ENCODE peak calls at places on chromosomes 16 and 17, in five cellular contexts. One of them, this sample, is unnamed.

GRCh38 chr16:23729503-23730424 is 16.7 kb upstream of the ERN2 start:
- DNase-seq in K562: peak
- DNase-seq in HepG2: peak
- DNase-seq in IMR-90: peak
- DNase-seq in SK-N-SH: no peak
- DNase-seq in this sample: no peak

GRCh38 chr17:17526369-17526768 is 30.2 kb upstream of the RASD1 start:
- DNase-seq in K562: no peak
- DNase-seq in HepG2: no peak
- DNase-seq in IMR-90: no peak
- DNase-seq in SK-N-SH: no peak
- DNase-seq in this sample: no peak

GRCh38 chr17:81199482-81199830 is 23.3 kb downstream of the CEP131 start:
- DNase-seq in SK-N-SH: no peak
- DNase-seq in K562: no peak
- DNase-seq in IMR-90: no peak
- DNase-seq in HepG2: no peak
- DNase-seq in this sample: no peak

GRCh38 chr17:51734462-51734861 is 424.1 kb downstream of the CA10 start:
- DNase-seq in SK-N-SH: no peak
- DNase-seq in IMR-90: no peak
- DNase-seq in HepG2: no peak
- DNase-seq in K562: no peak
- DNase-seq in this sample: no peak

GRCh38 chr16:8944113-8944765 is 19.5 kb downstream of the USP7 start:
- DNase-seq in K562: no peak
- DNase-seq in SK-N-SH: no peak
- DNase-seq in IMR-90: no peak
- DNase-seq in HepG2: no peak
- DNase-seq in this sample: peak

GRCh38 chr16:23227529-23227928 is 45.0 kb downstream of the SCNN1G start:
- DNase-seq in SK-N-SH: no peak
- DNase-seq in IMR-90: no peak
- DNase-seq in K562: peak
- DNase-seq in HepG2: no peak
- DNase-seq in this sample: no peak

GRCh38 chr17:8843344-8843743 is 24.1 kb downstream of the PIK3R6 start:
- DNase-seq in K562: no peak
- DNase-seq in IMR-90: no peak
- DNase-seq in HepG2: no peak
- DNase-seq in SK-N-SH: no peak
- DNase-seq in this sample: no peak

GRCh38 chr16:87043273-87044030 is 273.7 kb downstream of the C16orf95 start:
- DNase-seq in K562: no peak
- DNase-seq in HepG2: no peak
- DNase-seq in SK-N-SH: no peak
- DNase-seq in IMR-90: peak
- DNase-seq in this sample: no peak

GRCh38 chr16:78240459-78241222 is 141.2 kb downstream of the WWOX start:
- DNase-seq in IMR-90: no peak
- DNase-seq in K562: no peak
- DNase-seq in SK-N-SH: no peak
- DNase-seq in HepG2: peak
- DNase-seq in this sample: no peak

GRCh38 chr17:40517981-40518380 is 16.6 kb upstream of the TNS4 start:
- DNase-seq in K562: no peak
- DNase-seq in SK-N-SH: no peak
- DNase-seq in HepG2: no peak
- DNase-seq in IMR-90: no peak
- DNase-seq in this sample: no peak

GRCh38 chr16:200388-200787 is 20.1 kb downstream of the HBQ1 start:
- DNase-seq in K562: no peak
- DNase-seq in SK-N-SH: no peak
- DNase-seq in HepG2: no peak
- DNase-seq in IMR-90: peak
- DNase-seq in this sample: no peak

GRCh38 chr17:37797206-37797605 is 52.3 kb upstream of the HNF1B start:
- DNase-seq in SK-N-SH: no peak
- DNase-seq in HepG2: no peak
- DNase-seq in IMR-90: peak
- DNase-seq in K562: no peak
- DNase-seq in this sample: no peak

GRCh38 chr17:82587234-82588086 is 60.8 kb downstream of the WDR45B start:
- DNase-seq in HepG2: no peak
- DNase-seq in SK-N-SH: no peak
- DNase-seq in IMR-90: peak
- DNase-seq in K562: no peak
- DNase-seq in this sample: no peak

GRCh38 chr17:68820825-68821481 is 134.2 kb downstream of the ABCA8 start:
- DNase-seq in HepG2: peak
- DNase-seq in K562: no peak
- DNase-seq in SK-N-SH: no peak
- DNase-seq in IMR-90: no peak
- DNase-seq in this sample: no peak

GRCh38 chr17:43967251-43967875 is 13.6 kb upstream of the PYY start:
- DNase-seq in K562: no peak
- DNase-seq in SK-N-SH: no peak
- DNase-seq in IMR-90: no peak
- DNase-seq in HepG2: no peak
- DNase-seq in this sample: no peak

GRCh38 chr16:51008037-51008436 is 143.0 kb downstream of the SALL1 start:
- DNase-seq in K562: no peak
- DNase-seq in IMR-90: no peak
- DNase-seq in HepG2: no peak
- DNase-seq in SK-N-SH: no peak
- DNase-seq in this sample: no peak

GRCh38 chr17:17356149-17356930 is 53.2 kb downstream of the NT5M start:
- DNase-seq in IMR-90: peak
- DNase-seq in K562: peak
- DNase-seq in HepG2: peak
- DNase-seq in SK-N-SH: peak
- DNase-seq in this sample: peak

GRCh38 chr17:11598274-11599221 is at the start of gene DNAH9:
- DNase-seq in K562: peak
- DNase-seq in IMR-90: no peak
- DNase-seq in SK-N-SH: peak
- DNase-seq in HepG2: peak
- DNase-seq in this sample: no peak

GRCh38 chr17:226108-226772 is 44.8 kb upstream of the DOC2B start:
- DNase-seq in IMR-90: no peak
- DNase-seq in HepG2: no peak
- DNase-seq in K562: no peak
- DNase-seq in SK-N-SH: no peak
- DNase-seq in this sample: no peak

DNA sequence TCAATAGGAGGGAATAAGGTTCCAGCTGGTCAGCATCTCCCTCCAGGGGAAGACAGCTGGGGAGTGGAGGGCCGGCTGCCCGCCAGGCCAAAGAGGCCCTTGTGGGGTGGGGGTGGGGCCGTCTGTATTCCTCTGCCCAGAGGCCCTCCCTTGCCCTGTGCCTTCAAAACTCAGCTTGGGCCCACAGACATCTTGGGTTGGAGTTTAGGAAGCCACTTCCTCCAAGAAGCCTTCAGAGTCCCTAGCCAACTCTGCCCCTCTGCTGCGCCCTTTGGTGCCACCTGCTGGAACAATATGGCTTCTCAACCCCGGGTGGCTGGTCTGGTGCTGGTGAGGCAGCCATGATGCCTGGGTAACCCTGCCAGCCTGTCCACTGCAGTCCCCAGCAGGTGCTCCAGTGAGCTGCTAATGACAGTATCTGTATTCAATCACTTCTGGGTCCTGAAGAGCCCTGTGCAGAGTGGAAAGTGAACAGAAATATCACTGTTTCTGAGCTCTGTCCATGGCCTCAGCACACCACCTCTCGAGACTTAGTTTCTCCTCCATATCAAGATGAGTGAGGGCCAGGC is 16.7 kb downstream of the HSD11B2 start:
- DNase-seq in K562: peak
- DNase-seq in IMR-90: peak
- DNase-seq in SK-N-SH: peak
- DNase-seq in HepG2: peak
- DNase-seq in this sample: peak
- TF ChIP-seq MXI1 in K562: no peak
- TF ChIP-seq MXI1 in IMR-90: no peak
- TF ChIP-seq MXI1 in SK-N-SH: no peak
- TF ChIP-seq MXI1 in HepG2: no peak
- TF ChIP-seq MXI1 in this sample: no peak

GRCh38 chr17:75552847-75553552 is 27.5 kb downstream of the LLGL2 start:
- DNase-seq in SK-N-SH: no peak
- DNase-seq in IMR-90: peak
- DNase-seq in HepG2: peak
- DNase-seq in K562: no peak
- DNase-seq in this sample: no peak
- TF ChIP-seq MXI1 in SK-N-SH: no peak
- TF ChIP-seq MXI1 in IMR-90: no peak
- TF ChIP-seq MXI1 in HepG2: peak
- TF ChIP-seq MXI1 in K562: no peak
- TF ChIP-seq MXI1 in this sample: no peak

GRCh38 chr17:66863820-66864219 is 28.9 kb downstream of the CACNG5 start:
- DNase-seq in HepG2: no peak
- DNase-seq in SK-N-SH: no peak
- DNase-seq in IMR-90: no peak
- DNase-seq in K562: no peak
- DNase-seq in this sample: no peak

GRCh38 chr17:66860204-66860603 is 25.3 kb downstream of the CACNG5 start:
- DNase-seq in K562: no peak
- DNase-seq in HepG2: no peak
- DNase-seq in SK-N-SH: no peak
- DNase-seq in IMR-90: no peak
- DNase-seq in this sample: no peak

DNA sequence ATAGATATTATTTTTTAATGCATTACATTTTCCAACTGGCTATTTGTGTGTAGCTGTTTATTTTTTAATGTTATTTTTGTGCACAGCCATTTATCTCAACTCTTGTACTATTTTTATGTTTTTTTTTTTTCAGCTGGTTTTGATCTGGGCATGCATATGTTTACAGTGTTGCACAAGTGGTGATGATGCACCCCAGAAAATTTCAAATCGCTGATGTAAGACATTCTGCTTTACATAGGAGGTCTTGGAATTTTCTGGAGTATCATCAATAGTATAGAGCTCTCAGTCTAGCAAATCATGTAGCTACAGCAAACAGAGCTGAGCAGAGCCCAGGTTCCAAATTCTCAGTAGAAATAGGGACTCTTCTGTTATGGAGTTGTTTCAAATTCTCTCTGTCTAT is 30.2 kb downstream of the CACNG5 start:
- DNase-seq in K562: no peak
- DNase-seq in SK-N-SH: no peak
- DNase-seq in IMR-90: peak
- DNase-seq in HepG2: no peak
- DNase-seq in this sample: no peak
- TF ChIP-seq MXI1 in K562: no peak
- TF ChIP-seq MXI1 in SK-N-SH: no peak
- TF ChIP-seq MXI1 in IMR-90: no peak
- TF ChIP-seq MXI1 in HepG2: no peak
- TF ChIP-seq MXI1 in this sample: no peak

DNA sequence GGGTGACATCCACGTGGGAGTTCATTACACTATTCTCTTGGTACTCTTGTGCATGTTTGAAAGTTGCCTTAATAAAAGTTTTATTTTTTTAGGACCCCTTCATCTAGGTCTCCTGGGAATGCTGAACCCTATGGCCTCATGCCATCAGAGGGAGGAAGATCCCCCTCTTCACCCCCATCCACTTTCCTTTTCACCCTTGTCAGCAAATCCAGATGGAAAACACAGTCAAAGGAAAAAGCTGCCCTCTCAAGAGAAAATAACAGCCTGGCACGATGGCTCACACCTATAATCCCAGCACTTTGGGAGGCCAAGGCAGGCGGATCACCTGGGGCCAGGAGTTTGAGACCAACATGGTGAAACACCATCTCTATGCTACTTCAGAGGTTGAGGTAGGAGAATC is 274.2 kb downstream of the XYLT1 start:
- DNase-seq in SK-N-SH: no peak
- DNase-seq in HepG2: no peak
- DNase-seq in IMR-90: no peak
- DNase-seq in K562: no peak
- DNase-seq in this sample: no peak
- TF ChIP-seq MXI1 in SK-N-SH: no peak
- TF ChIP-seq MXI1 in HepG2: no peak
- TF ChIP-seq MXI1 in IMR-90: no peak
- TF ChIP-seq MXI1 in K562: no peak
- TF ChIP-seq MXI1 in this sample: no peak

GRCh38 chr17:79974786-79975497 is 60.7 kb downstream of the TBC1D16 start:
- DNase-seq in IMR-90: no peak
- DNase-seq in SK-N-SH: peak
- DNase-seq in HepG2: no peak
- DNase-seq in K562: peak
- DNase-seq in this sample: no peak

GRCh38 chr17:79970576-79971068 is 65.0 kb downstream of the TBC1D16 start:
- DNase-seq in IMR-90: peak
- DNase-seq in HepG2: peak
- DNase-seq in SK-N-SH: peak
- DNase-seq in K562: peak
- DNase-seq in this sample: no peak

GRCh38 chr17:79968116-79968515 is 67.6 kb downstream of the TBC1D16 start:
- DNase-seq in SK-N-SH: no peak
- DNase-seq in HepG2: no peak
- DNase-seq in K562: no peak
- DNase-seq in IMR-90: no peak
- DNase-seq in this sample: no peak

GRCh38 chr17:79969906-79970305 is 65.8 kb downstream of the TBC1D16 start:
- DNase-seq in K562: no peak
- DNase-seq in HepG2: no peak
- DNase-seq in SK-N-SH: no peak
- DNase-seq in IMR-90: no peak
- DNase-seq in this sample: no peak

GRCh38 chr17:79971651-79972050 is 64.0 kb downstream of the TBC1D16 start:
- DNase-seq in HepG2: no peak
- DNase-seq in IMR-90: no peak
- DNase-seq in K562: no peak
- DNase-seq in SK-N-SH: no peak
- DNase-seq in this sample: no peak
- TF ChIP-seq MXI1 in HepG2: no peak
- TF ChIP-seq MXI1 in IMR-90: no peak
- TF ChIP-seq MXI1 in K562: no peak
- TF ChIP-seq MXI1 in SK-N-SH: no peak
- TF ChIP-seq MXI1 in this sample: no peak

DNA sequence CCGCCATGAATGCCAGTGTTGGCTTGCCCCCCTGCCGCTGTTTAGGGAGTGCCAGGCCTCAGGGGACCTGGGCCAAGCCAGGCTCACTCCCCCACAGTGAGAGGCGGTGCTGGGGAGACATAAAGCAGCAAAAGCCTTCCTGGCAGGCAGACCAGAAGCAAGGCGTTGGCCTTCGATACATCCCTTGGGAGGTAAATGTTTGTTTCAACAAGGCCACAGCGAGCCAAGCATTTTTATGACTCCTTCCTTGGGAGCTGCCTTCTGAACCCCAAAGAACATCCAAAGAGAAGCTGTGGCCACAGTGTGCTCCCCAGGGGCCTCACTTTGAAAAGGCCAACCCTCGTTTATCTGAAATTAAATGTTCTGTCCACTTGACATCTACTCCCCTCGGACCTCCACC is 119.7 kb upstream of the CIBAR2 start:
- DNase-seq in SK-N-SH: no peak
- DNase-seq in IMR-90: no peak
- DNase-seq in HepG2: no peak
- DNase-seq in K562: no peak
- DNase-seq in this sample: no peak
- TF ChIP-seq MXI1 in SK-N-SH: no peak
- TF ChIP-seq MXI1 in IMR-90: no peak
- TF ChIP-seq MXI1 in HepG2: no peak
- TF ChIP-seq MXI1 in K562: no peak
- TF ChIP-seq MXI1 in this sample: no peak

GRCh38 chr16:2905988-2906387 is 5.7 kb upstream of the FLYWCH1 start:
- DNase-seq in SK-N-SH: no peak
- DNase-seq in K562: no peak
- DNase-seq in HepG2: no peak
- DNase-seq in IMR-90: no peak
- DNase-seq in this sample: no peak
- TF ChIP-seq MXI1 in SK-N-SH: peak
- TF ChIP-seq MXI1 in K562: no peak
- TF ChIP-seq MXI1 in HepG2: peak
- TF ChIP-seq MXI1 in IMR-90: peak
- TF ChIP-seq MXI1 in this sample: no peak